ENCODE peak calls at places on chromosomes 11 and 22, in five cellular contexts. B is IMR-90, W is K562, T is HepG2, Y is SK-N-SH. K is an unnamed sample.

GRCh38 chr11:69083531-69084247 is 35.0 kb downstream of the TPCN2 start:
- DNase-seq in B (no peak), W (no peak), Y (no peak), T (no peak), K (no peak)

GRCh38 chr11:45354976-45355705 is 69.0 kb upstream of the SYT13 start:
- DNase-seq in Y (peak), T (no peak), W (peak), B (peak), K (no peak)

GRCh38 chr11:72446929-72447753 is 12.8 kb upstream of the CLPB start:
- DNase-seq in B (peak), T (peak), Y (peak), W (peak), K (no peak)

GRCh38 chr11:64245797-64246623 is 733 bp downstream of the PPP1R14B start:
- DNase-seq in B (peak), Y (peak), T (peak), W (peak), K (no peak)

GRCh38 chr11:107731911-107732310 is 20.1 kb upstream of the SLN start:
- DNase-seq in B (no peak), W (no peak), Y (no peak), T (no peak), K (no peak)

GRCh38 chr22:25475554-25476022 is 88.9 kb upstream of the GRK3 start:
- DNase-seq in T (no peak), Y (peak), W (no peak), B (peak), K (no peak)

GRCh38 chr11:5550440-5551095 is 2.2 kb upstream of the OR52H1 start:
- DNase-seq in W (no peak), Y (no peak), T (no peak), B (peak), K (peak)

GRCh38 chr11:502288-503178 is 4.5 kb downstream of the RNH1 start:
- DNase-seq in T (no peak), W (no peak), Y (peak), B (no peak), K (no peak)

GRCh38 chr11:130161441-130161840 is 1.9 kb downstream of the ST14 start:
- DNase-seq in B (no peak), W (no peak), T (no peak), Y (no peak), K (no peak)

GRCh38 chr11:108483163-108483562 is 15.0 kb downstream of the POGLUT3 start:
- DNase-seq in Y (no peak), B (peak), T (no peak), W (no peak), K (no peak)

GRCh38 chr11:12862761-12863469 is 146.2 kb upstream of the RASSF10 start:
- DNase-seq in W (peak), B (peak), T (no peak), Y (peak), K (no peak)

GRCh38 chr22:50548913-50549790 is 3.5 kb downstream of the KLHDC7B start:
- DNase-seq in W (no peak), T (no peak), Y (peak), B (no peak), K (no peak)

GRCh38 chr11:66600219-66600923 is 7.4 kb downstream of the CCS start:
- DNase-seq in Y (no peak), B (peak), T (no peak), W (no peak), K (no peak)

GRCh38 chr22:22702159-22702873 is 57.9 kb downstream of the GGTLC2 start:
- DNase-seq in W (no peak), T (no peak), Y (no peak), B (no peak), K (no peak)

GRCh38 chr11:31340903-31341572 is 28.5 kb downstream of the DCDC1 start:
- DNase-seq in Y (peak), W (peak), T (peak), B (peak), K (no peak)

GRCh38 chr11:75330279-75330678 is 21.2 kb downstream of the ARRB1 start:
- DNase-seq in Y (no peak), W (no peak), B (peak), T (no peak), K (no peak)

GRCh38 chr11:101860694-101861371 is 54.0 kb upstream of the CEP126 start:
- DNase-seq in W (peak), Y (peak), B (peak), T (peak), K (no peak)

GRCh38 chr11:68206211-68206610 is 6.9 kb downstream of the KMT5B start:
- DNase-seq in B (peak), T (peak), Y (peak), W (peak), K (no peak)

GRCh38 chr11:59141673-59142460 is 789 bp upstream of the FAM111A start:
- DNase-seq in T (no peak), W (no peak), Y (no peak), B (peak), K (no peak)

GRCh38 chr11:104841185-104841584 is 57.1 kb downstream of the CASP12 start:
- DNase-seq in B (no peak), W (no peak), Y (no peak), T (no peak), K (no peak)

GRCh38 chr11:128394436-128395089 is 192.8 kb downstream of the ETS1 start:
- DNase-seq in T (no peak), W (no peak), Y (peak), B (peak), K (no peak)

GRCh38 chr11:77361184-77361583 is 59.7 kb upstream of the GDPD4 start:
- DNase-seq in Y (no peak), T (no peak), B (peak), W (no peak), K (no peak)

GRCh38 chr11:76114238-76114637 is 92.1 kb downstream of the WNT11 start:
- DNase-seq in W (no peak), T (no peak), B (no peak), Y (no peak), K (no peak)

GRCh38 chr22:20111045-20111688 is 4.7 kb upstream of the RANBP1 start:
- DNase-seq in Y (peak), T (peak), W (peak), B (peak), K (no peak)

GRCh38 chr22:49359061-49359460 is 468.6 kb downstream of the BRD1 start:
- DNase-seq in B (no peak), Y (no peak), T (no peak), W (no peak), K (no peak)

GRCh38 chr11:742156-742546 is 5.1 kb upstream of the TALDO1 start:
- DNase-seq in Y (no peak), T (no peak), B (no peak), W (no peak), K (no peak)

GRCh38 chr11:128610765-128611617 is 23.6 kb upstream of the ETS1 start:
- DNase-seq in B (no peak), Y (no peak), T (no peak), W (no peak), K (peak)

DNA sequence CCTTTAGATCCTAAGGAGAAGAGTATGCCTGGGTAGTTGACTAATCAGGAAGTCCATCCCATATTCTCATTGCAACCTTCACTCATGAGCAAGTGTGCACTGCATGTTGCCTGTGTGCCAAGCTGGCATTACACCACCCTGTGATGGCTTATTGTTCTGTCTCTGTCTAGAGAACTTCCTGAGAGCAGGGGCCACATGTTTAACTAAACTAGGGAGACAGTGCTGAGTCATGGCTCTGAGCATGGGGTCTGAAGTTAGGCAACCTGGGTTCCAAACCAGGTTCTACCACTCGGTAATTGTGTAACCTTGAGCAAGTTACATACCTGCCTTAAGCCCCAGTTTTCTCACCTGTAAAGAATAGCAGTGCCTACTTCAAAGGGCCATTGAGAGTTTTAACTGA is 39.6 kb downstream of the CSNK2A3 start:
- DNase-seq in B (peak), Y (no peak), T (peak), W (no peak), K (no peak)
- TF ChIP-seq MXI1 in B (no peak), Y (no peak), T (no peak), W (no peak), K (no peak)

GRCh38 chr11:126601550-126602215 is 246.2 kb downstream of the ST3GAL4 start:
- DNase-seq in B (no peak), Y (no peak), W (no peak), T (peak), K (no peak)

GRCh38 chr11:126602993-126603392 is 247.5 kb downstream of the ST3GAL4 start:
- DNase-seq in W (no peak), B (no peak), Y (no peak), T (no peak), K (no peak)

GRCh38 chr11:126599498-126599897 is 244.0 kb downstream of the ST3GAL4 start:
- DNase-seq in Y (no peak), T (no peak), W (no peak), B (no peak), K (no peak)

GRCh38 chr11:126602349-126602940 is 247.0 kb downstream of the ST3GAL4 start:
- DNase-seq in B (no peak), W (no peak), T (no peak), Y (no peak), K (no peak)

DNA sequence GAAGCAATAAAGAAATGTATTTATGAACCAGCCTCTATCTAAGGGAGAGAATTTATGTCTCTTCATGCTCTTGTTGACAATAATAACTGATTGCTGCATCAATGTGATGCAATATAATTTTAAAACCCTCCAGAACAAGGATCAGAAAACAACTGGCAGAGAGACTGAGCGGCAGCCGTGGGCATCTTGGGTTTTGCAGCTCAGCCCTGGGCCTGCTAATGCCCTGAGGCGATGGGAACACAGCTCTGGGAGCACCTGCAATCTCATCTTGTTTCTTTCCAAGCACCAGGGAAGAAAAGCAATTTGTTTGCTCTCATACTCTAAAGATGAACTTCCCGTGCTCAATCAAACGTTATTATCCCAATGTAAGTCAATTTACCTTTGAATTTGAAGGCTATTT is 245.7 kb downstream of the ST3GAL4 start:
- DNase-seq in T (no peak), Y (no peak), W (no peak), B (no peak), K (no peak)
- TF ChIP-seq MXI1 in T (no peak), Y (no peak), W (no peak), B (no peak), K (no peak)

DNA sequence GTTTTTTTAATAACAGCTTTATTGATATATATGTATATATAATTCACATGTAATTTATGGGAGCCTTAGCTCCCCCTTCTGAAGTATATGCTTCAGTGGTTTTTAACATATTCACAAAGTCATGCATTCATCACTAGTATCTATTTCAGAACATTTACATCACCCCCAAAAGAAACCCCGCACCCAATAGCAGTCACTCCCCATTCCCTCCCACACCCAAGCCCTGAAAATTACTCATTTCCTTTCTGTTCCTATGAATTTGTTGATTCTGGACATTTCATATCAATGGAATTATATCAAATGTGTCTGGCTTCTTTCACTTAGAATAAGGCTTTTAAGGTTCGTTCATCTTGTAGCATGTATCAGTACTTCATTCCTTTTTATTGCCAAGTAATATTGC is 35.6 kb upstream of the SYT7 start:
- DNase-seq in W (no peak), T (no peak), Y (no peak), B (peak), K (no peak)
- TF ChIP-seq MXI1 in W (no peak), T (no peak), Y (no peak), B (no peak), K (no peak)

GRCh38 chr11:3222941-3223905 is 4.6 kb upstream of the MRGPRG start:
- DNase-seq in T (no peak), Y (peak), B (no peak), W (no peak), K (no peak)
- TF ChIP-seq MXI1 in T (no peak), Y (no peak), B (no peak), W (no peak), K (no peak)

GRCh38 chr22:28939932-28940331 is 56.6 kb downstream of the ZNRF3 start:
- DNase-seq in W (no peak), B (no peak), T (no peak), Y (no peak), K (no peak)

GRCh38 chr22:28940441-28940840 is 57.1 kb downstream of the ZNRF3 start:
- DNase-seq in Y (no peak), T (no peak), B (no peak), W (no peak), K (no peak)

GRCh38 chr22:28939394-28939793 is 56.0 kb downstream of the ZNRF3 start:
- DNase-seq in T (no peak), W (no peak), B (no peak), Y (no peak), K (no peak)

GRCh38 chr22:28937206-28938025 is 54.0 kb downstream of the ZNRF3 start:
- DNase-seq in T (no peak), W (no peak), Y (no peak), B (no peak), K (no peak)

DNA sequence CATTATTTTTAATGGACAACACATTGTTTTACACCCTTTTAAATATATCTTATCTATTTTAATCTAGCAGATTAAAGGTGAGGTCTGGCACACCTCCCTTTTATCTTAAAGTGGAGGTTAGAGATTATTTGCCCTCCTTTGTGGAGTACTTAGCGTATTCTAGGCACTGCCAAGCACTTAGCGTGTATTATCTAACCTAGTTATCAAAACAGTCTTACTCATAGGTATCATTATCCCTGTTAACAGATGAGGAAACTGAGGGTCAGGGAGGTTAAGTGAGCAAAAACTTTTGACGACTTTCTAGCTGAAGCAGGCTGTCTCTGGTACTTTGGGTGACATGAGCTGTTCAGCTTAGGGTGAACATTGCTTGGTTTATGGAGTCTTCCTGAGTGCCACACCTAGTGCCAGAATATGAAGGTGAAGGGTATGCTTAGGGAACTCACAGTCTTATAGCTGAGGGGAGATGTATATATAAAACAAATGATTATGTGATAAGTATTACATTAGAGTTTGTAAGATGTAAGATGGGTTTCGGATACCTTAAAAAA is 55.0 kb downstream of the ZNRF3 start:
- DNase-seq in Y (no peak), W (no peak), B (no peak), T (no peak), K (no peak)
- TF ChIP-seq MXI1 in Y (no peak), W (no peak), B (no peak), T (no peak), K (no peak)

GRCh38 chr11:103649401-103649895 is 387.0 kb upstream of the DDI1 start:
- DNase-seq in T (no peak), B (no peak), W (no peak), Y (no peak), K (no peak)
- TF ChIP-seq MXI1 in T (no peak), B (no peak), W (no peak), Y (no peak), K (no peak)

K was measured in GM12878.